ENCODE peak calls at places on chromosomes 3 and 15, in nine cellular contexts. M is neural progenitor cell; K is endothelial cell; N is A172; O is sigmoid colon; W is nephron progenitor cell; A is kidney glomerular epithelial cell; I is activated T-helper 1 cell treated with anti-CD3 and anti-CD28 coated beads, Interleukin-2, amount 50 U/mL, for 16 hours; Z is H9. X is an unnamed sample.

GRCh38 chr3:47515864-47516319 is 2.4 kb upstream of the ELP6 start:
- DNase-seq in I (no peak), M (no peak), N (no peak), Z (no peak), W (no peak), A (no peak), O (no peak), K (no peak), X (no peak)

GRCh38 chr3:115285001-115285400 is 137.9 kb upstream of the ZBTB20 start:
- DNase-seq in N (no peak), A (peak), K (no peak), I (no peak), Z (no peak), M (no peak), W (no peak), O (no peak), X (no peak)

GRCh38 chr3:188299068-188299467 is 145.1 kb downstream of the LPP start:
- DNase-seq in K (no peak), A (no peak), Z (no peak), I (no peak), O (no peak), M (no peak), W (no peak), N (no peak), X (no peak)

GRCh38 chr3:28138047-28138446 is 103.4 kb upstream of the CMC1 start:
- DNase-seq in M (no peak), I (no peak), A (no peak), Z (no peak), N (no peak), K (no peak), O (no peak), W (no peak), X (no peak)

GRCh38 chr3:49723301-49723630 is 485 bp downstream of the GMPPB start:
- DNase-seq in N (peak), O (peak), Z (peak), K (peak), W (peak), I (peak), M (peak), A (no peak), X (no peak)

GRCh38 chr3:119333773-119334492 is 39.8 kb downstream of the ARHGAP31 start:
- DNase-seq in I (no peak), W (no peak), N (no peak), O (peak), Z (no peak), A (no peak), M (no peak), K (no peak), X (no peak)

GRCh38 chr15:59232476-59232875 is 25.8 kb downstream of the LDHAL6B start:
- DNase-seq in K (no peak), W (no peak), N (peak), Z (no peak), I (no peak), A (peak), O (no peak), M (no peak), X (no peak)

GRCh38 chr15:27412413-27412812 is 441.4 kb downstream of the GABRG3 start:
- DNase-seq in A (no peak), Z (peak), O (no peak), W (no peak), I (no peak), N (no peak), M (peak), K (no peak), X (no peak)